ENCODE peak calls at places on chromosomes 12 and 14, in four cellular contexts. F is endothelial cell of umbilical vein, V is GM12891, W is transverse colon. N is an unnamed sample.

GRCh38 chr12:131720921-131721320 is 10.0 kb downstream of the SFSWAP start:
- DNase-seq in F (no peak), V (no peak), W (no peak), N (no peak)

GRCh38 chr14:23306113-23306411 is 571 bp upstream of the BCL2L2 start:
- DNase-seq in F (no peak), V (no peak), W (no peak), N (no peak)

GRCh38 chr14:71203306-71203705 is 296.0 kb downstream of the PCNX1 start:
- DNase-seq in F (no peak), V (no peak), W (no peak), N (no peak)

GRCh38 chr12:121117226-121117777 is 15.4 kb upstream of the P2RX7 start:
- DNase-seq in F (no peak), V (no peak), W (no peak), N (no peak)

GRCh38 chr14:64444984-64445845 is 20.1 kb upstream of the AKAP5 start:
- DNase-seq in F (peak), V (peak), W (peak), N (peak)

GRCh38 chr12:37541356-37541755 is 775.2 kb upstream of the ALG10B start:
- DNase-seq in F (no peak), V (no peak), W (no peak), N (no peak)

GRCh38 chr12:113416091-113416754 is 6.0 kb upstream of the SDSL start:
- DNase-seq in F (no peak), V (no peak), W (peak), N (no peak)

GRCh38 chr12:66898700-66899469 is 220.0 kb upstream of the GRIP1 start:
- DNase-seq in F (no peak), V (no peak), W (no peak), N (no peak)

GRCh38 chr12:64526859-64527258 is 74.9 kb downstream of the TBK1 start:
- DNase-seq in F (no peak), V (no peak), W (no peak), N (no peak)

GRCh38 chr12:66288121-66288520 is 14.2 kb upstream of the HELB start:
- DNase-seq in F (no peak), V (no peak), W (no peak), N (no peak)

GRCh38 chr14:41506552-41506951 is 100.1 kb upstream of the LRFN5 start:
- DNase-seq in F (no peak), V (no peak), W (no peak), N (no peak)

GRCh38 chr12:5165296-5165970 is 121.8 kb downstream of the KCNA5 start:
- DNase-seq in F (no peak), V (no peak), W (no peak), N (no peak)

GRCh38 chr14:76729953-76730505 is 31.2 kb upstream of the VASH1 start:
- DNase-seq in F (peak), V (no peak), W (no peak), N (no peak)

GRCh38 chr14:104970231-104971068 is 7.7 kb downstream of the AHNAK2 start:
- DNase-seq in F (peak), V (no peak), W (peak), N (no peak)

GRCh38 chr12:14239350-14239934 is 126.0 kb upstream of the ATF7IP start:
- DNase-seq in F (no peak), V (no peak), W (no peak), N (no peak)

GRCh38 chr12:85147331-85147730 is 111.2 kb downstream of the LRRIQ1 start:
- DNase-seq in F (no peak), V (no peak), W (no peak), N (no peak)

GRCh38 chr14:79318371-79318770 is 892.9 kb downstream of the DIO2 start:
- DNase-seq in F (no peak), V (no peak), W (no peak), N (no peak)

GRCh38 chr14:45426685-45427282 is 173.8 kb upstream of the MIS18BP1 start:
- DNase-seq in F (peak), V (no peak), W (no peak), N (no peak)

GRCh38 chr14:20604291-20604690 is 13.1 kb upstream of the RNASE12 start:
- DNase-seq in F (no peak), V (no peak), W (no peak), N (no peak)

GRCh38 chr12:79288946-79289345 is 401.8 kb downstream of the PAWR start:
- DNase-seq in F (no peak), V (no peak), W (no peak), N (no peak)

GRCh38 chr12:30661210-30661609 is 34.5 kb downstream of the IPO8 start:
- DNase-seq in F (no peak), V (no peak), W (no peak), N (no peak)

GRCh38 chr12:119171266-119171665 is 7.5 kb upstream of the HSPB8 start:
- DNase-seq in F (no peak), V (no peak), W (no peak), N (no peak)

GRCh38 chr12:42473130-42473529 is 116.4 kb downstream of the PRICKLE1 start:
- DNase-seq in F (no peak), V (no peak), W (no peak), N (no peak)

GRCh38 chr12:124854637-124855184 is 9.0 kb downstream of the SCARB1 start:
- DNase-seq in F (no peak), V (no peak), W (no peak), N (no peak)

DNA sequence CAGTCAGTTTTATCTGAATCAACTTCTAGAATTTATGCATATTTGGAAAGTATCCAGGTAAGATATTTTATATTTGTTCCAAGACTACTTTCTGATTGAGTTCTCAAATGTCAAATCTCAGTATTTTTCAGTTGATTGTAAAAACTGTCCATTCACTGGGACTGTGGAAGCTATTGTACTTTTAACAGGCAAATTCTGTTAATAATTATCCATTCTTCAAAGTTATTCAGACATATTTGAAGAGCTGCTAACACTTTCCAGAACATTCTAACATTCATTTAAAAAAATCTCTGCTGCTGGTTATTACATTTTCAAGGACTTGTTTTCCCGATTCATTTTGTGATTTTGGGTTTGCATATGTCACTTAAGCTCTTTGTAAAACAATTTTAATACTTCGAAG is 59.7 kb downstream of the PIK3C2G start:
- DNase-seq in F (no peak), V (no peak), W (no peak), N (no peak)
- TF ChIP-seq POLR2A in F (no peak), V (no peak), W (no peak), N (no peak)

GRCh38 chr12:9759680-9760592 is 765 bp downstream of the CD69 start:
- DNase-seq in F (no peak), V (no peak), W (no peak), N (no peak)

GRCh38 chr12:9762369-9762768 is 1.7 kb upstream of the CD69 start:
- DNase-seq in F (no peak), V (no peak), W (no peak), N (no peak)

GRCh38 chr12:9761407-9761736 is 671 bp upstream of the CD69 start:
- DNase-seq in F (no peak), V (no peak), W (no peak), N (no peak)

GRCh38 chr12:9763025-9763424 is 2.3 kb upstream of the CD69 start:
- DNase-seq in F (no peak), V (no peak), W (no peak), N (no peak)

GRCh38 chr12:9760699-9761406 is at the start of gene CD69:
- DNase-seq in F (peak), V (no peak), W (peak), N (no peak)
- TF ChIP-seq POLR2AphosphoS5 in F (no peak), V (peak), W (peak), N (peak)

GRCh38 chr12:109460538-109460937 is 16.6 kb downstream of the KCTD10 start:
- DNase-seq in F (no peak), V (no peak), W (no peak), N (no peak)

GRCh38 chr12:109461049-109461845 is 15.9 kb downstream of the KCTD10 start:
- DNase-seq in F (peak), V (no peak), W (peak), N (no peak)

GRCh38 chr12:109458086-109458485 is 19.0 kb downstream of the KCTD10 start:
- DNase-seq in F (peak), V (no peak), W (no peak), N (no peak)

GRCh38 chr12:109459247-109459646 is 17.9 kb downstream of the KCTD10 start:
- DNase-seq in F (no peak), V (no peak), W (no peak), N (no peak)

DNA sequence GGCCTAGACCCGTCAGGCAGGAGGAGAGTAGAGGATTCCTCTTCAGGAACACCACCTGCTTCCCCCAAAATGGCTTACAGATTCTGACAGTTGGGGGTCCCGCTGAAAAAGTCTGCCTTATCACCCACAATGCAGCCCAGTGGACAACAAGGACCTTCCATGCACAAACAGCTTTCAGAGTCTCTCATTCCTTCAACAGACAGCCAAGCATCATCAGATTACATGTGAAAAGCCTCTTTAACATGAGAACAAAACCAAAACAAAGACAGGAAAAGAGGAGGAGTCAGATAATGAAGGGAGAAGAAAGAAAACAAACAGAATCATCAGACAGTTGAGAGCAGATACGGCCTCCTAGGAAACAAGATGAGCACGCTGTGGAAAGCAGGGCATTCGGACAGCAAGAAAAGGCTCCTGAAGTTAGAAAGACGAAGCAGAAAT is 18.3 kb downstream of the KCTD10 start:
- DNase-seq in F (peak), V (no peak), W (no peak), N (no peak)
- TF ChIP-seq POLR2A in F (no peak), V (no peak), W (no peak), N (no peak)

GRCh38 chr12:86660488-86661171 is 404.4 kb upstream of the MGAT4C start:
- DNase-seq in F (peak), V (no peak), W (no peak), N (no peak)
- TF ChIP-seq POLR2AphosphoS5 in F (no peak), V (no peak), W (no peak), N (no peak)

GRCh38 chr14:67393689-67394088 is 18.3 kb downstream of the PLEK2 start:
- DNase-seq in F (no peak), V (no peak), W (no peak), N (no peak)
- TF ChIP-seq POLR2A in F (no peak), V (no peak), W (no peak), N (no peak)

N was measured in GM12892.